ENCODE peak calls at places on chromosomes 12 and 14, in four cellular contexts. G is body of pancreas, F is pancreas, O is fibroblast of lung. B is an unnamed sample.

GRCh38 chr12:12502813-12503146 is 59.9 kb downstream of the DUSP16 start:
- DNase-seq in G (no peak), F (no peak), O (no peak), B (no peak)

GRCh38 chr14:102033241-102033640 is 53.6 kb downstream of the HSP90AA1 start:
- DNase-seq in G (no peak), F (no peak), O (no peak), B (no peak)

GRCh38 chr14:92135269-92135668 is 13.5 kb downstream of the CPSF2 start:
- DNase-seq in G (no peak), F (no peak), O (peak), B (no peak)

GRCh38 chr14:95025218-95025617 is 132.1 kb downstream of the DICER1 start:
- DNase-seq in G (no peak), F (no peak), O (no peak), B (no peak)

GRCh38 chr12:50258167-50258551 is 25.2 kb downstream of the LIMA1 start:
- DNase-seq in G (peak), F (no peak), O (no peak), B (no peak)

GRCh38 chr14:66070542-66071319 is 415.4 kb upstream of the CCDC196 start:
- DNase-seq in G (peak), F (peak), O (peak), B (no peak)

GRCh38 chr14:94670692-94671285 is 58.6 kb downstream of the SERPINA3 start:
- DNase-seq in G (no peak), F (no peak), O (no peak), B (no peak)

GRCh38 chr12:108424816-108425215 is 85.7 kb upstream of the CMKLR1 start:
- DNase-seq in G (no peak), F (no peak), O (no peak), B (no peak)

GRCh38 chr12:131318045-131318685 is 364.5 kb downstream of the ADGRD1 start:
- DNase-seq in G (no peak), F (no peak), O (no peak), B (no peak)

GRCh38 chr14:61460853-61461611 is 139.7 kb downstream of the PRKCH start:
- DNase-seq in G (no peak), F (no peak), O (no peak), B (no peak)

GRCh38 chr12:39902823-39903222 is 203.1 kb downstream of the SLC2A13 start:
- DNase-seq in G (no peak), F (no peak), O (no peak), B (no peak)

GRCh38 chr12:113537041-113537750 is 65.5 kb upstream of the LHX5 start:
- DNase-seq in G (no peak), F (no peak), O (no peak), B (no peak)

GRCh38 chr12:113537751-113538087 is 66.0 kb upstream of the LHX5 start:
- DNase-seq in G (no peak), F (no peak), O (no peak), B (peak)

GRCh38 chr12:113533842-113534375 is 62.2 kb upstream of the LHX5 start:
- DNase-seq in G (no peak), F (no peak), O (no peak), B (no peak)

GRCh38 chr12:113534555-113534954 is 62.9 kb upstream of the LHX5 start:
- DNase-seq in G (no peak), F (no peak), O (no peak), B (no peak)

GRCh38 chr12:113535100-113535499 is 63.4 kb upstream of the LHX5 start:
- DNase-seq in G (no peak), F (no peak), O (no peak), B (no peak)
- H3K27ac ChIP-seq in G (no peak), F (no peak), O (no peak), B (no peak)

GRCh38 chr14:54291491-54292191 is 105.2 kb upstream of the CDKN3 start:
- DNase-seq in G (no peak), F (no peak), O (no peak), B (no peak)
- H3K27ac ChIP-seq in G (no peak), F (no peak), O (no peak), B (no peak)

DNA sequence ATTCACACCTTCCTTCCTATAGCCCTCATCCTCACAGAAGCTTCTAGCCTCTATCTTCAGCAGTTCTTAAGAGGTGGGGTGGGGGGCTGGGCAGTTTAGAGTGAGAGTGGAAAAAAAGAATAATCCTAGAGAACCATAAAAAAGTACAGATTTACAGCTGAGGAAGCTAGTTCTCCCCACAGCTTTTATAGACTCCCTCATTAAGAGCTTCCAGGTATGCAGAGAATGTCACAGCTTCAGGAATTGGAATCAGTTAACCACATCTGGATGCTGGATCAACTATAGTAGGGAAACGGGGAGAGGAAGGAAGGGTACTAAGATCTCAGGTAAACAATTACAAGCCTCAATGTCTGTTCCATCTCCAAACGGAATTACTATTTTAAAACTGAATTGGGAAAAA is 12.3 kb downstream of the GDF11 start:
- DNase-seq in G (no peak), F (no peak), O (no peak), B (no peak)
- H3K27ac ChIP-seq in G (no peak), F (no peak), O (no peak), B (no peak)

GRCh38 chr14:34980337-34980900 is 2.4 kb upstream of the SRP54 start:
- DNase-seq in G (no peak), F (no peak), O (no peak), B (no peak)
- H3K27ac ChIP-seq in G (peak), F (no peak), O (peak), B (no peak)

GRCh38 chr12:94165670-94166069 is 17.3 kb downstream of the PLXNC1 start:
- DNase-seq in G (no peak), F (no peak), O (no peak), B (no peak)

GRCh38 chr12:94167071-94167806 is 18.9 kb downstream of the PLXNC1 start:
- DNase-seq in G (no peak), F (no peak), O (no peak), B (no peak)

GRCh38 chr12:94163850-94164249 is 15.5 kb downstream of the PLXNC1 start:
- DNase-seq in G (no peak), F (no peak), O (no peak), B (no peak)

GRCh38 chr12:94168041-94168440 is 19.7 kb downstream of the PLXNC1 start:
- DNase-seq in G (no peak), F (no peak), O (no peak), B (no peak)

GRCh38 chr12:94165152-94165551 is 16.8 kb downstream of the PLXNC1 start:
- DNase-seq in G (no peak), F (no peak), O (no peak), B (no peak)
- H3K27ac ChIP-seq in G (no peak), F (no peak), O (no peak), B (no peak)

DNA sequence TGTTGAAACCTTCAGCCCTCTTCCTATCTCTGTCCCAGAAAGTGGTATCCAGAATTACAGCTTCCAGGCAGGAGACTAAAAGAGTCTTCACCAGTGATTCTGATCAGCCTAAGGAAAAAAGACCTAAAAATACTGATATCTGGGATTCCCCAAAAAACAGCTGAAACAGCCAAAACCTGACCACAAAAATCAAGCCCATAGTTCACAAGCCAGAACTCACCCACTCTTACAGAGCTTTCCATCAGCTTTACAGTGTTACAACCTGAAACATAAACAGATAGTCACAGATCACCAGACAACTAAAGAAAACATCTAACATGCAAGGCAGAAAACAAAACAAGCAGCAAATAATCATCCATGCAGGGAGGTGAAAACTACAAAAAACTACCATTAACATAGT is 26.0 kb upstream of the TSPAN8 start:
- DNase-seq in G (no peak), F (no peak), O (peak), B (no peak)
- H3K27ac ChIP-seq in G (no peak), F (no peak), O (no peak), B (no peak)

B was measured in caudate nucleus.